ENCODE peak calls at places on chromosomes 2 and 18, in four cellular contexts. K is natural killer cell treated with Interleukin-12 subunit alpha and Interleukin-12 subunit beta and Interleukin-15 and Interleukin-18, amount 100 ng/mL, for 72 hours; V is NCI-H748 treated with DMSO at 0.1 percent for 48 hours; E is tibial nerve. A is an unnamed sample.

GRCh38 chr2:10057231-10058107 is 14.1 kb downstream of the KLF11 start:
- DNase-seq in K (no peak), V (no peak), E (no peak), A (no peak)

GRCh38 chr18:475202-475624 is 25.3 kb downstream of the COLEC12 start:
- DNase-seq in K (no peak), V (no peak), E (no peak), A (no peak)

GRCh38 chr2:110099036-110099420 is 16.6 kb downstream of the MALL start:
- DNase-seq in K (no peak), V (no peak), E (no peak), A (no peak)

GRCh38 chr2:190759749-190760213 is 110.9 kb downstream of the NAB1 start:
- DNase-seq in K (no peak), V (no peak), E (no peak), A (no peak)

GRCh38 chr2:185738679-185739472 is at the start of gene FSIP2:
- DNase-seq in K (peak; percentile 64), V (no peak), E (peak; percentile 23), A (no peak)

GRCh38 chr2:99066602-99067001 is 74.9 kb upstream of the C2orf15 start:
- DNase-seq in K (no peak), V (peak; percentile 18), E (no peak), A (peak; percentile 67)

GRCh38 chr2:44944102-44944951 is 2.8 kb downstream of the SIX3 start:
- DNase-seq in K (no peak), V (no peak), E (no peak), A (no peak)

GRCh38 chr18:48037481-48038271 is 107.2 kb upstream of the SMAD2 start:
- DNase-seq in K (no peak), V (no peak), E (no peak), A (peak; percentile 28)

GRCh38 chr2:197168705-197169104 is 141.9 kb downstream of the ANKRD44 start:
- DNase-seq in K (peak; percentile 74), V (peak; percentile 81), E (peak; percentile 30), A (no peak)

GRCh38 chr18:26650310-26651285 is 102.2 kb upstream of the KCTD1 start:
- DNase-seq in K (no peak), V (no peak), E (no peak), A (no peak)

GRCh38 chr2:239543696-239544095 is 142.9 kb upstream of the HDAC4 start:
- DNase-seq in K (peak; percentile 49), V (no peak), E (no peak), A (no peak)

GRCh38 chr2:56656826-56657225 is 473.0 kb downstream of the CCDC85A start:
- DNase-seq in K (no peak), V (no peak), E (no peak), A (no peak)

GRCh38 chr2:101018934-101019333 is 16.8 kb downstream of the RPL31 start:
- DNase-seq in K (no peak), V (no peak), E (no peak), A (no peak)

GRCh38 chr2:146576301-146576700 is 1268.5 kb upstream of the ACVR2A start:
- DNase-seq in K (no peak), V (no peak), E (no peak), A (no peak)

GRCh38 chr18:44742741-44743311 is 62.1 kb downstream of the SETBP1 start:
- DNase-seq in K (no peak), V (peak; percentile 97), E (peak; percentile 37), A (peak; percentile 21)

GRCh38 chr2:133262888-133263287 is 305.4 kb downstream of the NCKAP5 start:
- DNase-seq in K (no peak), V (no peak), E (no peak), A (no peak)

GRCh38 chr2:48144777-48145176 is 238.5 kb upstream of the FBXO11 start:
- DNase-seq in K (no peak), V (no peak), E (no peak), A (no peak)

GRCh38 chr2:119431155-119431975 is at the start of gene TMEM37:
- DNase-seq in K (no peak), V (no peak), E (no peak), A (no peak)

GRCh38 chr18:2302628-2303516 is 268.4 kb downstream of the METTL4 start:
- DNase-seq in K (no peak), V (no peak), E (no peak), A (no peak)

GRCh38 chr2:219302412-219302968 is 6.7 kb downstream of the PTPRN start:
- DNase-seq in K (no peak), V (no peak), E (no peak), A (no peak)

GRCh38 chr2:174335605-174336402 is 1.1 kb downstream of the SP9 start:
- DNase-seq in K (no peak), V (peak; percentile 53), E (no peak), A (no peak)

GRCh38 chr2:6370753-6371152 is 495.0 kb downstream of the CMPK2 start:
- DNase-seq in K (no peak), V (no peak), E (no peak), A (no peak)

A was measured in SHP77 treated with DMSO at 0.1 percent for 48 hours.